ENCODE peak calls at places on chromosomes 6 and 20, in five cellular contexts. E, O, H, I and G are unnamed samples.

GRCh38 chr20:56358070-56358469 is 704 bp upstream of the FAM210B start:
- DNase-seq in E (no peak), O (no peak), H (no peak), I (no peak), G (no peak)

GRCh38 chr6:143349530-143349929 is 101.0 kb downstream of the ADAT2 start:
- DNase-seq in E (no peak), O (no peak), H (no peak), I (no peak), G (no peak)

GRCh38 chr6:160348552-160349441 is 619 bp downstream of the SLC22A3 start:
- DNase-seq in E (no peak), O (no peak), H (peak; percentile 87), I (no peak), G (no peak)

GRCh38 chr6:163349001-163349680 is 65.4 kb upstream of the QKI start:
- DNase-seq in E (no peak), O (no peak), H (no peak), I (no peak), G (no peak)

GRCh38 chr20:57868310-57868709 is 158.5 kb upstream of the PMEPA1 start:
- DNase-seq in E (no peak), O (no peak), H (no peak), I (no peak), G (peak; percentile 78)

GRCh38 chr20:38201356-38201755 is 36.3 kb upstream of the TGM2 start:
- DNase-seq in E (no peak), O (no peak), H (no peak), I (no peak), G (no peak)

GRCh38 chr6:74410630-74411029 is 714.6 kb downstream of the CD109 start:
- DNase-seq in E (no peak), O (no peak), H (no peak), I (no peak), G (no peak)

GRCh38 chr6:79602859-79603258 is 28.3 kb upstream of the SH3BGRL2 start:
- DNase-seq in E (no peak), O (no peak), H (no peak), I (no peak), G (no peak)

GRCh38 chr20:12090920-12091319 is 173.2 kb downstream of the BTBD3 start:
- DNase-seq in E (no peak), O (no peak), H (no peak), I (no peak), G (no peak)

GRCh38 chr6:35077713-35078105 is 63.4 kb downstream of the TCP11 start:
- DNase-seq in E (peak; percentile 65), O (peak; percentile 33), H (no peak), I (no peak), G (no peak)

GRCh38 chr6:21220271-21220987 is 373.1 kb upstream of the SOX4 start:
- DNase-seq in E (no peak), O (no peak), H (no peak), I (no peak), G (no peak)

GRCh38 chr20:32780749-32781402 is 18.7 kb downstream of the DNMT3B start:
- DNase-seq in E (no peak), O (no peak), H (no peak), I (no peak), G (no peak)

GRCh38 chr6:97639702-97640101 is 356.7 kb upstream of the MMS22L start:
- DNase-seq in E (no peak), O (no peak), H (no peak), I (no peak), G (no peak)

GRCh38 chr6:15715060-15715459 is 52.2 kb upstream of the DTNBP1 start:
- DNase-seq in E (no peak), O (no peak), H (no peak), I (no peak), G (no peak)

GRCh38 chr6:143543435-143543834 is 31.9 kb upstream of the FUCA2 start:
- DNase-seq in E (no peak), O (no peak), H (no peak), I (no peak), G (no peak)

GRCh38 chr20:373171-373890 is 7.2 kb upstream of the TRIB3 start:
- DNase-seq in E (no peak), O (no peak), H (peak; percentile 87), I (no peak), G (no peak)

GRCh38 chr20:57964011-57964862 is 254.4 kb upstream of the PMEPA1 start:
- DNase-seq in E (no peak), O (no peak), H (no peak), I (no peak), G (no peak)

GRCh38 chr6:80535914-80536565 is 429.6 kb downstream of the BCKDHB start:
- DNase-seq in E (no peak), O (no peak), H (no peak), I (no peak), G (no peak)

GRCh38 chr20:41480054-41480770 is 113.6 kb upstream of the EMILIN3 start:
- DNase-seq in E (no peak), O (no peak), H (no peak), I (no peak), G (no peak)

GRCh38 chr20:62816031-62816878 is 595 bp upstream of the COL9A3 start:
- DNase-seq in E (no peak), O (no peak), H (no peak), I (no peak), G (no peak)

GRCh38 chr6:46042355-46042999 is 26.8 kb upstream of the CLIC5 start:
- DNase-seq in E (no peak), O (no peak), H (peak; percentile 27), I (no peak), G (no peak)

GRCh38 chr6:18209539-18210197 is 54.4 kb downstream of the KDM1B start:
- DNase-seq in E (no peak), O (no peak), H (peak; percentile 49), I (no peak), G (no peak)

GRCh38 chr6:44430322-44430721 is 42.8 kb downstream of the CDC5L start:
- DNase-seq in E (no peak), O (no peak), H (no peak), I (no peak), G (no peak)

GRCh38 chr6:36368921-36369880 is 18.3 kb downstream of the ETV7 start:
- DNase-seq in E (no peak), O (no peak), H (no peak), I (no peak), G (no peak)

GRCh38 chr6:40856271-40856670 is 182.8 kb downstream of the UNC5CL start:
- DNase-seq in E (no peak), O (no peak), H (no peak), I (no peak), G (no peak)

GRCh38 chr6:31659649-31660223 is 842 bp downstream of the C6orf47 start:
- DNase-seq in E (no peak), O (no peak), H (no peak), I (no peak), G (no peak)

GRCh38 chr6:31657406-31658157 is 1.9 kb downstream of the APOM start:
- DNase-seq in E (no peak), O (no peak), H (no peak), I (no peak), G (no peak)

GRCh38 chr6:31658158-31658688 is 2.4 kb downstream of the C6orf47 start:
- DNase-seq in E (no peak), O (no peak), H (no peak), I (no peak), G (no peak)

GRCh38 chr6:31660224-31660997 is at the start of gene C6orf47:
- DNase-seq in E (peak; percentile 95), O (peak; percentile 78), H (peak; percentile 79), I (no peak), G (no peak)

DNA sequence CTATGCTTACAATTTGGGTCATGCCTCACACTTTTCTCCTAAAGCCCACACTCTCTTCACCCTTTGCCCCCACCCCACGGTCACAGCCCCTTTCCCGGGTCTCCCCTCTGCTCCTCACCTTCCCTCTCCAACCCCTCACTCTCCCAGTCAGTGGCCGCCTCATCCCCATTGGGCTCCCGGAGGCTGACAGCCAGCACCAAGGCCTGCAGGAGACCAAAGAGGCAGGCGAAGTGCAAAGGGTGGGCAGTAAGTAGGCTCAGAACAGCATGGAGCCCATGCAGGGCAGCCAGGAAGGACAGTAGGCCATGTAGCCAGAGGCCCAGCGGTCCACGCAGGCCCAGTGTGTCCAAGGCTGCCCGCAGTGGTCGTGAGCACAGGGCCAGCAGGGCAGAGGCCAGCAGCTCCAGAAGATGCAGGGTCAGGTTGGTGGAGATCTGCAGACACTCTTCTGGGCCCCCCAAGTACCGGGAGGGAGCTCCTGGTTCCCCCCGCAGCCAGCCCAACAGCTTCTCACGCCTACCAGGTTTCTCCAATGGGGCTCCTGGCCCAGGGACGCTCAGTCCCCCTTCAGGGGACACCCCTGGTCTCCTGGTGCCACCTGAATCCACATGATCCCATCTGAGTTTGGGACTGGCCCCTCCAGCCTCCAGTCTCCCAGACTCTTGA is 1.5 kb downstream of the C6orf47 start:
- DNase-seq in E (no peak), O (no peak), H (no peak), I (no peak), G (no peak)
- TF ChIP-seq POLR2AphosphoS5 in E (no peak), O (no peak), H (peak; percentile 67), I (no peak), G (no peak)

DNA sequence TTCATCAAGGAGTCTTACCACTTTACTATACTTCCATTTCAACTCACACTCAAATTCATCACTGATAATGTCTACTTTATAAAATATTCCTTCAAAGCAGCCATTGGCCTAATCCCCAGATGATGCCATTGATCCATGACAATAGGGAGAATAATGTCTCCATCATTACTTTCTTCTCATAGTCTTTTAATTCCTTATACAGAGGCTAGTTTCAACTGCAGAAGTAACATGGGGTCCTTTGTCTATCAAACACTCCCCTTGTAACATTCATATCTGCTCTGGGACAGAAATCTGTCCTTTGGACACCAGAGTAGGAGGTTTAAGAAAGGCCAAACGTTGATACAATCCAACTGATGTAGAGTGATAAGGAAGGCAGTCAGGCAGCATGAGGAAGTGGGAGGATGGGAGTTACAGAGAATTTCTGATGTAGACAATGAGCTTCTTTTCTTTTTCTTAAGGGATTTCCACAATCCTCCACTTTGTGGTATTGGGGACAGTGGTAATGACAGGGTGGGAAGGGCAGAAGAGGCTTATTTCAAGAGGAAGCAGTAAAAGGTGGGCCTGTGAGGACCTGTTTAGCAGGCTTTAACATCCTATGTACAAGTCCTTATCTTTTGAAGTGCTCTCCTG is 18.9 kb upstream of the HLA-DOA start:
- DNase-seq in E (no peak), O (no peak), H (no peak), I (peak; percentile 36), G (no peak)
- H3K27me3 ChIP-seq in E (no peaks in the 10 kb centered on the region), O (no peaks in the 10 kb centered on the region), H (no peaks in the 10 kb centered on the region), I (no peaks in the 10 kb centered on the region), G (no peaks in the 10 kb centered on the region)

GRCh38 chr6:109359248-109359647 is 23.0 kb downstream of the CD164 start:
- DNase-seq in E (no peak), O (no peak), H (no peak), I (no peak), G (no peak)
- H3K9me3 ChIP-seq in E (peaks cover 12% of the 10 kb centered on the region), O (no peaks in the 10 kb centered on the region), H (peaks cover 17% of the 10 kb centered on the region), I (peaks cover 5% of the 10 kb centered on the region), G (peaks cover 5% of the 10 kb centered on the region)

DNA sequence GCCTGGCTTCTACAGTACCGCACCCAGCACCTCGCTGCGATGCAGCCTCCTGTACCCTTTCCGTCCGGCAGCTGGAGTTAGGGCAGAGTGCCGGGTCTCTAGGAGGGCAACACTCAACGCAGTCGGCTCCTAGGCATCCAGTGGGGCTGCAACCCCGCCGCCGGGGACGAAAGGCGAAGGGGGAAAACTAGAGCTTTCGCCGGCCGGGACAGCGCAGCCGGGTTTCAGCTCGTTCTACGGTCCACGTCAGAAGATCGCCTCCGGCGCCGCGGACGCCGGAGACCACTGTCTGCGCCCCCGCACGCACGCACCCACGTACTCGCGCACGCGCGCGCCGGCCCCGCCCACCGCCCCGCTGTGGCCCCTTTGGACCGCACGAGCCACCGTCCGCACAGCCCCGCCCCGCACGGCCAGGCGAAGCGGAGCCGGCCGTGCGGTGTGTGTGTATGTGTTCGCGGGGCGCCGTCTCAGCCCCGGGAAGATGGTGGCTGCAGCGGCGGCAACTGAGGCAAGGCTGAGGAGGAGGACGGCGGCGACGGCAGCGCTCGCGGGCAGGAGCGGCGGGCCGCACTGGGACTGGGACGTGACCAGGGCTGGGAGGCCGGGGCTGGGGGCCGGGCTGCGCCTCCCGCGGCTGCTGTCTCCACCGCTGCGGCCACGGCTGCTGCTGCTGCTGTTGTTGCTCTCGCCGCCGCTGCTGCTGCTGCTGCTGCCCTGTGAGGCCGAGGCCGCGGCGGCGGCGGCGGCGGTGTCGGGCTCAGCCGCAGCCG is at the start of gene ATRN:
- DNase-seq in E (peak; percentile 92), O (peak; percentile 83), H (peak; percentile 87), I (peak; percentile 47), G (no peak)
- TF ChIP-seq POLR2AphosphoS5 in E (no peak), O (peak; percentile 41), H (peak; percentile 98), I (peak; percentile 95), G (no peak)